ENCODE peak calls at places on chromosome 5, in five cellular contexts. V is left ventricle myocardium inferior, C is fibroblast of lung, B is IMR-90, M is tibial artery. U is an unnamed sample.
A peak's percentile ranks its signal among the peaks of the same experiment; 100 is the strongest.

GRCh38 chr5:131944700-131945550 is 538 bp downstream of the MEIKIN start:
- DNase-seq in V (no peak), C (no peak), B (no peak), M (no peak), U (no peak)

GRCh38 chr5:149588947-149589346 is 7.6 kb downstream of the ARHGEF37 start:
- DNase-seq in V (no peak), C (no peak), B (no peak), M (no peak), U (no peak)

GRCh38 chr5:6703791-6704190 is 9.4 kb upstream of the TENT4A start:
- DNase-seq in V (no peak), C (peak; percentile 28), B (peak; percentile 63), M (no peak), U (no peak)

GRCh38 chr5:139296862-139297326 is 3.4 kb downstream of the MATR3 start:
- DNase-seq in V (no peak), C (no peak), B (no peak), M (no peak), U (no peak)

GRCh38 chr5:71907001-71907564 is 188.0 kb downstream of the CARTPT start:
- DNase-seq in V (no peak), C (no peak), B (no peak), M (no peak), U (no peak)

GRCh38 chr5:6583049-6583880 is 49.6 kb downstream of the NSUN2 start:
- DNase-seq in V (peak; percentile 39), C (peak; percentile 8), B (no peak), M (no peak), U (no peak)

GRCh38 chr5:151085517-151086031 is 4.7 kb upstream of the TNIP1 start:
- DNase-seq in V (peak; percentile 54), C (no peak), B (peak; percentile 44), M (peak; percentile 70), U (no peak)

GRCh38 chr5:1769752-1770442 is 29.7 kb downstream of the MRPL36 start:
- DNase-seq in V (no peak), C (no peak), B (no peak), M (no peak), U (no peak)

GRCh38 chr5:89064054-89064453 is 181.1 kb upstream of the MEF2C start:
- DNase-seq in V (no peak), C (no peak), B (no peak), M (no peak), U (no peak)

GRCh38 chr5:139383993-139384590 is 995 bp upstream of the SLC23A1 start:
- DNase-seq in V (no peak), C (no peak), B (no peak), M (no peak), U (no peak)

GRCh38 chr5:12659675-12660074 is 755.4 kb upstream of the CTNND2 start:
- DNase-seq in V (no peak), C (no peak), B (no peak), M (no peak), U (no peak)

GRCh38 chr5:59835782-59836181 is 57.7 kb downstream of the PDE4D start:
- DNase-seq in V (no peak), C (no peak), B (peak; percentile 44), M (no peak), U (no peak)

GRCh38 chr5:67003373-67003905 is 193.2 kb downstream of the CD180 start:
- DNase-seq in V (no peak), C (no peak), B (no peak), M (no peak), U (no peak)

GRCh38 chr5:32960340-32961065 is 249.4 kb downstream of the NPR3 start:
- DNase-seq in V (no peak), C (no peak), B (peak; percentile 24), M (no peak), U (no peak)

GRCh38 chr5:111163000-111163399 is 61.2 kb upstream of the CAMK4 start:
- DNase-seq in V (no peak), C (no peak), B (peak; percentile 12), M (no peak), U (no peak)

GRCh38 chr5:94240616-94241287 is 377.7 kb downstream of the KIAA0825 start:
- DNase-seq in V (no peak), C (peak; percentile 84), B (peak; percentile 38), M (no peak), U (no peak)

GRCh38 chr5:151585970-151586369 is 5.2 kb downstream of the FAT2 start:
- DNase-seq in V (peak; percentile 42), C (no peak), B (no peak), M (no peak), U (no peak)

GRCh38 chr5:38757451-38758245 is 88.2 kb upstream of the OSMR start:
- DNase-seq in V (peak; percentile 82), C (no peak), B (peak; percentile 31), M (no peak), U (no peak)

GRCh38 chr5:121273818-121274433 is 577.8 kb upstream of the FTMT start:
- DNase-seq in V (no peak), C (peak; percentile 91), B (peak; percentile 93), M (no peak), U (no peak)

GRCh38 chr5:157271740-157272271 is 5.9 kb downstream of the CYFIP2 start:
- DNase-seq in V (no peak), C (no peak), B (no peak), M (no peak), U (peak; percentile 75)

GRCh38 chr5:124932791-124933600 is 186.6 kb upstream of the ZNF608 start:
- DNase-seq in V (peak; percentile 31), C (peak; percentile 28), B (peak; percentile 47), M (no peak), U (no peak)

GRCh38 chr5:173726848-173727557 is 110.6 kb upstream of the BOD1 start:
- DNase-seq in V (no peak), C (peak; percentile 10), B (no peak), M (no peak), U (no peak)

GRCh38 chr5:134527156-134527960 is 1.9 kb downstream of the JADE2 start:
- DNase-seq in V (peak; percentile 88), C (peak; percentile 94), B (peak; percentile 90), M (peak; percentile 84), U (peak; percentile 59)

DNA sequence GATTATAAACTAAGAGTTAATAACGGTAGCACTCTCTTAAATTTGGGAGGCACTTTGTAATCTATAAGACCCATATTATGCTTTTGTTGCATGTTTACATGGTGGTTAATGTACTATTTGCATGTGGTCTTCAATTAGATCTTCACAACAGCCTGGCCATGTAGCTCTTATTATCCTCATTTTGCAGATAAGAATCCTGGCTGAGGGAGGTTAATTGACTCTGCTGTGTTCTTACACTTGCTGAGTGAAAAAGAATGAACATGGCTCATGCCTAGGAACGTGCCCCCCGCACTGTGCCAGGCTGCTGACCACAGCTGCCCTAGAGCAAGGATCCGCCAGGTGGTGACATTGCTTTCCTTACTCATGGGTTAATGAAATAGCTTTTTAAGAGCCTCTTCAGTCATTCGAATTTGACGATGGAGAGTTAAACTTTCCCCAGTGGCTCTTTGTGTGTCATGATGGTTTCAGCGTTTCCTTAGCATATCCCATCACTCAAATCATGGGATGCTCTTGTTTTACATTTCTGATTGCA is 97.9 kb downstream of the CDH6 start:
- DNase-seq in V (no peak), C (no peak), B (no peak), M (no peak), U (no peak)
- TF ChIP-seq CTCF in V (no peak), C (no peak), B (no peak), M (no peak), U (no peak)

DNA sequence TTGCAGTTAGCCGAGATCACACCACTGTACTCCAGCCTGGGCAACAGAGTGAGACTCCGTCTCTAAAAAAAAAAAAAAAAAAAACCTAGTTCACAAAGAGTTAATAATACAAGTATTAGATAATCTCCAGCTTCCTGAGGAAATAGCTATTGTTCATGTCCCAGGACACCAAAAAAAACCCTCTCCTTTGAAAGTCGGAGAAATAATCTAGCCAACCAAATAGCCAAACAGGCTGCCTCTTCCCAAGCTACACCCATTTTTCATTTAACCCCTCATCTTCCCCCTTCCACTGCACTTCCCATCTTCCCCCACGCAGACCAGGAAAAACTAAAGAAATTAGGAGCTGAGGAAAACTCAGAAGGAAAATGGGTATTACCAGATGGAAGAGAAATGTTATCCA is 23.6 kb downstream of the CNOT8 start:
- DNase-seq in V (no peak), C (no peak), B (no peak), M (no peak), U (no peak)
- H3K9me3 ChIP-seq in V (peaks cover 52% of the 10 kb centered on the region), C (no peaks in the 10 kb centered on the region), B (peaks cover 19% of the 10 kb centered on the region), M (peaks cover 38% of the 10 kb centered on the region), U (peaks cover 41% of the 10 kb centered on the region)

GRCh38 chr5:30387974-30388632 is 805.4 kb upstream of the CDH6 start:
- DNase-seq in V (no peak), C (no peak), B (no peak), M (no peak), U (no peak)
- TF ChIP-seq CTCF in V (no peak), C (no peak), B (no peak), M (no peak), U (no peak)

GRCh38 chr5:34028349-34028748 is 14.7 kb downstream of the C1QTNF3 start:
- DNase-seq in V (no peak), C (no peak), B (no peak), M (no peak), U (no peak)
- H3K9me3 ChIP-seq in V (no peaks in the 10 kb centered on the region), C (no peaks in the 10 kb centered on the region), B (no peaks in the 10 kb centered on the region), M (no peaks in the 10 kb centered on the region), U (no peaks in the 10 kb centered on the region)

GRCh38 chr5:180491496-180491895 is 2.7 kb upstream of the CNOT6 start:
- DNase-seq in V (no peak), C (no peak), B (no peak), M (no peak), U (no peak)
- TF ChIP-seq CTCF in V (no peak), C (no peak), B (no peak), M (no peak), U (no peak)

DNA sequence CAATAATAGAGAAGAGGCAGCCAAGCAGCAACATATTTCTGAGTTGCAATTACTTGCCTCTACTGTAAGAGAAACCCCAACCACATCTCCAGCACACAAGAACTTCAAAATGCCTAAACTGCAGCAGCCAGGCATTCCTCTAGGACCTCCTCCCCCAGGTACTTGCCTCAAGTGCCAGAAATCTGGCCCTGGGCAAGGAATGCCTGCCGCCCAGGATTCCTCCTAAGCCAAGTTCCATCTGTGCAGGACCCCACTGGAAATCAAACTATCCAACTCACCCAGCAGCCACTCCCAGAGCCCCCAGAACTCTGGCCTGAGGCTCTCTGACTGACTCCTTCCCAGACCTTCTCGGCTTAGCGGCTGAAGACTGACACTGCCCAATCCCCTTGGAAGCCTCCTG is 336.8 kb upstream of the RGMB start:
- DNase-seq in V (no peak), C (no peak), B (no peak), M (no peak), U (no peak)
- H3K9me3 ChIP-seq in V (peaks cover 36% of the 10 kb centered on the region), C (no peaks in the 10 kb centered on the region), B (peaks cover 16% of the 10 kb centered on the region), M (no peaks in the 10 kb centered on the region), U (peaks cover 14% of the 10 kb centered on the region)

GRCh38 chr5:169511708-169512107 is 71.9 kb upstream of the SPDL1 start:
- DNase-seq in V (no peak), C (no peak), B (no peak), M (no peak), U (no peak)
- TF ChIP-seq CTCF in V (no peak), C (no peak), B (no peak), M (no peak), U (no peak)

GRCh38 chr5:179110528-179110927 is 50.4 kb downstream of the ZNF354C start:
- DNase-seq in V (no peak), C (no peak), B (no peak), M (no peak), U (no peak)
- H3K9me3 ChIP-seq in V (peaks cover 90% of the 10 kb centered on the region), C (no peaks in the 10 kb centered on the region), B (peaks cover 37% of the 10 kb centered on the region), M (peaks cover 87% of the 10 kb centered on the region), U (peaks cover 35% of the 10 kb centered on the region)